ENCODE peak calls at places on chromosomes 4 and X, in seven cellular contexts. L, K, H, X, P, S and Z are unnamed samples.

GRCh38 chrX:44306336-44306735 is 37.1 kb downstream of the EFHC2 start:
- DNase-seq in L (no peak), K (no peak), H (no peak), X (no peak), P (no peak), S (no peak), Z (no peak)

GRCh38 chrX:150363561-150364346 is 637 bp downstream of the MAMLD1 start:
- DNase-seq in L (peak), K (peak), H (no peak), X (peak), P (no peak), S (peak), Z (no peak)

GRCh38 chrX:23953908-23954269 is 46.1 kb downstream of the CXorf58 start:
- DNase-seq in L (no peak), K (no peak), H (no peak), X (no peak), P (no peak), S (no peak), Z (no peak)

GRCh38 chr4:5409980-5410618 is 298.3 kb downstream of the EVC2 start:
- DNase-seq in L (peak), K (no peak), H (no peak), X (no peak), P (no peak), S (peak), Z (no peak)

GRCh38 chrX:22589845-22590244 is 317.1 kb downstream of the CBLL2 start:
- DNase-seq in L (no peak), K (no peak), H (no peak), X (no peak), P (no peak), S (no peak), Z (no peak)

GRCh38 chrX:46676399-46677351 is 82.2 kb downstream of the SLC9A7 start:
- DNase-seq in L (no peak), K (no peak), H (no peak), X (no peak), P (no peak), S (no peak), Z (no peak)

GRCh38 chr4:121397941-121398601 is 17.3 kb upstream of the QRFPR start:
- DNase-seq in L (no peak), K (no peak), H (no peak), X (no peak), P (no peak), S (no peak), Z (no peak)

GRCh38 chr4:113433116-113433515 is 328.4 kb downstream of the CAMK2D start:
- DNase-seq in L (no peak), K (no peak), H (no peak), X (no peak), P (no peak), S (no peak), Z (no peak)

GRCh38 chr4:100075056-100075455 is 115.2 kb downstream of the DDIT4L start:
- DNase-seq in L (no peak), K (no peak), H (no peak), X (no peak), P (no peak), S (no peak), Z (no peak)

GRCh38 chrX:82813671-82814078 is 694.4 kb upstream of the POU3F4 start:
- DNase-seq in L (no peak), K (no peak), H (no peak), X (no peak), P (no peak), S (peak), Z (no peak)

GRCh38 chrX:107766470-107767140 is 9.0 kb downstream of the TSC22D3 start:
- DNase-seq in L (no peak), K (peak), H (no peak), X (no peak), P (no peak), S (peak), Z (no peak)

GRCh38 chr4:42078184-42078801 is 74.2 kb downstream of the BEND4 start:
- DNase-seq in L (no peak), K (no peak), H (peak), X (no peak), P (no peak), S (no peak), Z (no peak)

GRCh38 chr4:153564630-153565525 is 98.7 kb downstream of the TMEM131L start:
- DNase-seq in L (no peak), K (peak), H (no peak), X (no peak), P (no peak), S (peak), Z (no peak)

GRCh38 chr4:165383757-165384156 is 4.9 kb downstream of the CPE start:
- DNase-seq in L (no peak), K (no peak), H (no peak), X (no peak), P (peak), S (no peak), Z (no peak)

GRCh38 chr4:1323635-1324442 is 23.2 kb upstream of the UVSSA start:
- DNase-seq in L (peak), K (peak), H (no peak), X (no peak), P (no peak), S (no peak), Z (no peak)

GRCh38 chr4:48290146-48290772 is 20.6 kb upstream of the TEC start:
- DNase-seq in L (peak), K (peak), H (no peak), X (no peak), P (no peak), S (peak), Z (peak)

GRCh38 chrX:1485033-1485432 is 32.3 kb upstream of the ASMTL start:
- DNase-seq in L (no peak), K (no peak), H (no peak), X (no peak), P (no peak), S (no peak), Z (no peak)

GRCh38 chr4:40165931-40166330 is 30.9 kb upstream of the RHOH start:
- DNase-seq in L (peak), K (no peak), H (no peak), X (no peak), P (no peak), S (no peak), Z (no peak)

GRCh38 chrX:97308161-97308560 is 424.5 kb downstream of the RPA4 start:
- DNase-seq in L (no peak), K (no peak), H (no peak), X (no peak), P (no peak), S (peak), Z (no peak)

GRCh38 chr4:78592104-78592783 is 40.7 kb downstream of the ANXA3 start:
- DNase-seq in L (no peak), K (no peak), H (no peak), X (no peak), P (no peak), S (no peak), Z (peak)

GRCh38 chrX:119981286-119982070 is 37.9 kb upstream of the NKAP start:
- DNase-seq in L (peak), K (peak), H (no peak), X (no peak), P (no peak), S (peak), Z (peak)

GRCh38 chr4:123444298-123444731 is 47.7 kb downstream of the SPRY1 start:
- DNase-seq in L (peak), K (peak), H (peak), X (no peak), P (no peak), S (peak), Z (peak)

GRCh38 chr4:113978561-113979156 is 788 bp downstream of the ARSJ start:
- DNase-seq in L (no peak), K (no peak), H (no peak), X (no peak), P (peak), S (no peak), Z (no peak)

GRCh38 chrX:129472116-129472515 is 51.2 kb downstream of the SMARCA1 start:
- DNase-seq in L (no peak), K (no peak), H (no peak), X (no peak), P (no peak), S (no peak), Z (no peak)

GRCh38 chr4:8838296-8838695 is 33.3 kb downstream of the HMX1 start:
- DNase-seq in L (no peak), K (no peak), H (no peak), X (no peak), P (no peak), S (no peak), Z (no peak)

GRCh38 chrX:150293311-150294013 is 69.7 kb upstream of the MAMLD1 start:
- DNase-seq in L (no peak), K (no peak), H (no peak), X (no peak), P (no peak), S (no peak), Z (no peak)

GRCh38 chr4:39044947-39045734 is 12.9 kb upstream of the TMEM156 start:
- DNase-seq in L (peak), K (peak), H (no peak), X (peak), P (no peak), S (peak), Z (peak)

GRCh38 chrX:39953879-39954278 is 143.9 kb downstream of the BCOR start:
- DNase-seq in L (peak), K (peak), H (no peak), X (peak), P (no peak), S (no peak), Z (no peak)

GRCh38 chrX:131763674-131764073 is 219.8 kb downstream of the OR13H1 start:
- DNase-seq in L (peak), K (peak), H (peak), X (no peak), P (peak), S (no peak), Z (no peak)

GRCh38 chrX:148459343-148459742 is 41.1 kb upstream of the AFF2 start:
- DNase-seq in L (no peak), K (no peak), H (peak), X (no peak), P (no peak), S (no peak), Z (peak)